ENCODE peak calls at places on chromosomes 7 and 10, in five cellular contexts. M is Kasumi-1, Y is transverse colon, W is PC-3, F is occipital lobe. E is an unnamed sample.

GRCh38 chr7:95950698-95951097 is 178.3 kb downstream of the DYNC1I1 start:
- DNase-seq in Y (no peak), F (no peak), W (peak; percentile 34), M (no peak), E (no peak)

GRCh38 chr7:30502470-30503251 is 2.0 kb downstream of the GGCT start:
- DNase-seq in M (peak; percentile 78), Y (no peak), F (no peak), W (peak; percentile 58), E (no peak)

GRCh38 chr10:100728928-100729876 is 16.2 kb upstream of the PAX2 start:
- DNase-seq in W (peak; percentile 48), F (no peak), M (peak; percentile 29), Y (no peak), E (peak; percentile 95)

GRCh38 chr10:120581496-120581895 is 124.5 kb downstream of the PLPP4 start:
- DNase-seq in W (no peak), F (no peak), Y (no peak), M (no peak), E (peak; percentile 38)

GRCh38 chr10:16509996-16510395 is 11.7 kb downstream of the C1QL3 start:
- DNase-seq in Y (no peak), W (no peak), M (no peak), F (peak; percentile 5), E (no peak)

GRCh38 chr7:33334349-33334748 is 205.0 kb downstream of the BBS9 start:
- DNase-seq in F (no peak), Y (no peak), M (no peak), W (peak; percentile 58), E (peak; percentile 56)

GRCh38 chr7:133027397-133027796 is 54.5 kb downstream of the CHCHD3 start:
- DNase-seq in M (no peak), Y (no peak), W (no peak), F (no peak), E (no peak)

GRCh38 chr7:80475383-80475782 is 36.5 kb downstream of the GNAT3 start:
- DNase-seq in M (no peak), F (no peak), W (peak; percentile 33), Y (no peak), E (no peak)

GRCh38 chr10:116109481-116109880 is 163.5 kb downstream of the GFRA1 start:
- DNase-seq in Y (no peak), W (no peak), M (no peak), F (no peak), E (no peak)

GRCh38 chr7:7779888-7780287 is 61.5 kb upstream of the RPA3 start:
- DNase-seq in F (no peak), M (peak; percentile 3), W (peak; percentile 37), Y (no peak), E (no peak)

GRCh38 chr10:10677479-10677878 is 340.2 kb upstream of the CELF2 start:
- DNase-seq in Y (peak; percentile 55), F (no peak), M (peak; percentile 77), W (peak; percentile 18), E (peak; percentile 83)

GRCh38 chr10:128630787-128631252 is 504.6 kb upstream of the MKI67 start:
- DNase-seq in Y (no peak), F (no peak), M (no peak), W (no peak), E (no peak)

GRCh38 chr7:67525588-67525987 is 529.0 kb downstream of the TYW1 start:
- DNase-seq in W (no peak), F (no peak), M (no peak), Y (no peak), E (peak; percentile 6)

GRCh38 chr10:96369890-96370574 is 11.2 kb upstream of the OPALIN start:
- DNase-seq in W (peak; percentile 60), M (no peak), F (peak; percentile 11), Y (no peak), E (no peak)

E was measured in left kidney.